ENCODE peak calls at places on chromosomes 5 and 9, in four cellular contexts. A, M, Q and G are unnamed samples.

GRCh38 chr5:93581738-93582414 is 857 bp upstream of the NR2F1-AS1 start:
- DNase-seq in A (peak), M (peak), Q (peak), G (peak)

GRCh38 chr5:177982072-177982727 is 13.8 kb downstream of the PROP1 start:
- DNase-seq in A (no peak), M (no peak), Q (no peak), G (peak)

GRCh38 chr5:164636456-164636855 is 1131.0 kb downstream of the MAT2B start:
- DNase-seq in A (no peak), M (no peak), Q (no peak), G (no peak)

GRCh38 chr5:150904479-150905311 is at the start of gene ZNF300:
- DNase-seq in A (peak), M (peak), Q (peak), G (peak)

GRCh38 chr5:149872351-149873040 is 72.1 kb downstream of the PDE6A start:
- DNase-seq in A (no peak), M (no peak), Q (no peak), G (no peak)

GRCh38 chr9:133371261-133371711 is 4.6 kb downstream of the SURF4 start:
- DNase-seq in A (no peak), M (no peak), Q (no peak), G (no peak)

GRCh38 chr5:36152324-36153298 is 700 bp downstream of the SKP2 start:
- DNase-seq in A (peak), M (peak), Q (peak), G (no peak)

GRCh38 chr5:148443998-148444397 is 60.2 kb downstream of the FBXO38 start:
- DNase-seq in A (peak), M (peak), Q (peak), G (no peak)

GRCh38 chr5:73448451-73449136 is at the start of gene FOXD1:
- DNase-seq in A (peak), M (peak), Q (peak), G (peak)

GRCh38 chr5:168978015-168978414 is 322.9 kb downstream of the SLIT3 start:
- DNase-seq in A (peak), M (no peak), Q (peak), G (no peak)

GRCh38 chr5:5598547-5599113 is 176.2 kb downstream of the ICE1 start:
- DNase-seq in A (peak), M (peak), Q (no peak), G (peak)

GRCh38 chr9:129362287-129363098 is 184.4 kb upstream of the IER5L start:
- DNase-seq in A (no peak), M (peak), Q (no peak), G (no peak)

GRCh38 chr5:1669276-1670155 is 130.1 kb downstream of the MRPL36 start:
- DNase-seq in A (no peak), M (no peak), Q (no peak), G (peak)

GRCh38 chr9:74122661-74123060 is 374.5 kb upstream of the RORB start:
- DNase-seq in A (no peak), M (no peak), Q (no peak), G (no peak)

GRCh38 chr5:132471006-132471907 is 19.3 kb downstream of the IRF1 start:
- DNase-seq in A (no peak), M (peak), Q (no peak), G (no peak)

GRCh38 chr5:97022898-97023297 is 87.0 kb downstream of the LNPEP start:
- DNase-seq in A (no peak), M (no peak), Q (no peak), G (no peak)

GRCh38 chr5:111389390-111390082 is 122.8 kb downstream of the STARD4 start:
- DNase-seq in A (peak), M (no peak), Q (no peak), G (no peak)

GRCh38 chr9:99012957-99013512 is 69.3 kb downstream of the COL15A1 start:
- DNase-seq in A (peak), M (no peak), Q (no peak), G (no peak)

GRCh38 chr5:155406815-155407214 is 393.3 kb downstream of the KIF4B start:
- DNase-seq in A (no peak), M (no peak), Q (no peak), G (no peak)

GRCh38 chr9:126436545-126437269 is 110.1 kb downstream of the MVB12B start:
- DNase-seq in A (peak), M (peak), Q (no peak), G (no peak)

GRCh38 chr5:138180841-138181240 is 1.9 kb downstream of the KIF20A start:
- DNase-seq in A (no peak), M (no peak), Q (no peak), G (no peak)

GRCh38 chr9:95264954-95265615 is 52.4 kb downstream of the FANCC start:
- DNase-seq in A (peak), M (no peak), Q (peak), G (no peak)

GRCh38 chr5:124839371-124839998 is 93.0 kb upstream of the ZNF608 start:
- DNase-seq in A (no peak), M (peak), Q (peak), G (no peak)

GRCh38 chr9:128689820-128690683 is 1.0 kb downstream of the SET start:
- DNase-seq in A (peak), M (peak), Q (peak), G (no peak)

GRCh38 chr9:79759460-79759859 is 187.7 kb downstream of the TLE4 start:
- DNase-seq in A (no peak), M (no peak), Q (no peak), G (no peak)

GRCh38 chr5:147093138-147093537 is 141.7 kb upstream of the STK32A start:
- DNase-seq in A (no peak), M (no peak), Q (peak), G (no peak)

GRCh38 chr5:30918171-30918570 is 275.3 kb upstream of the CDH6 start:
- DNase-seq in A (peak), M (no peak), Q (no peak), G (no peak)

GRCh38 chr9:133741716-133742115 is 3.6 kb upstream of the SARDH start:
- DNase-seq in A (no peak), M (no peak), Q (no peak), G (no peak)

GRCh38 chr5:168813179-168813968 is 234.2 kb upstream of the PANK3 start:
- DNase-seq in A (no peak), M (no peak), Q (no peak), G (no peak)